ENCODE peak calls at places on chromosomes 16 and 17, in seven cellular contexts. G is CD8-positive, alpha-beta memory T cell; K is breast epithelium; P is ELR; L is sciatic nerve; S is effector CD4-positive, alpha-beta T cell; Z is activated B cell treated with CpG ODN at 0.5 μM for 24 hours. R is an unnamed sample.

GRCh38 chr17:72572604-72573491 is 452.0 kb downstream of the SOX9 start:
- DNase-seq in G (no peak), K (no peak), P (peak), L (no peak), S (no peak), Z (no peak), R (no peak)

GRCh38 chr16:58426095-58426494 is 33.8 kb downstream of the GINS3 start:
- DNase-seq in G (no peak), K (no peak), P (no peak), L (no peak), S (no peak), Z (no peak), R (peak)

GRCh38 chr17:71315568-71315967 is 805.3 kb upstream of the SOX9 start:
- DNase-seq in G (no peak), K (no peak), P (no peak), L (no peak), S (no peak), Z (no peak), R (no peak)

GRCh38 chr16:55398683-55399230 is 74.8 kb downstream of the IRX6 start:
- DNase-seq in G (no peak), K (no peak), P (no peak), L (no peak), S (no peak), Z (no peak), R (no peak)

GRCh38 chr17:57403241-57403640 is 146.9 kb downstream of the MSI2 start:
- DNase-seq in G (no peak), K (no peak), P (no peak), L (no peak), S (no peak), Z (no peak), R (no peak)

GRCh38 chr17:30550512-30551273 is 73.5 kb downstream of the GOSR1 start:
- DNase-seq in G (no peak), K (no peak), P (peak), L (no peak), S (no peak), Z (peak), R (no peak)

GRCh38 chr16:17312100-17312732 is 158.5 kb downstream of the XYLT1 start:
- DNase-seq in G (no peak), K (peak), P (no peak), L (no peak), S (no peak), Z (peak), R (peak)

GRCh38 chr17:7347630-7348477 is 4.1 kb upstream of the KCTD11 start:
- DNase-seq in G (no peak), K (no peak), P (no peak), L (no peak), S (no peak), Z (no peak), R (no peak)

GRCh38 chr17:14196337-14196997 is 40.2 kb downstream of the CDRT15 start:
- DNase-seq in G (no peak), K (no peak), P (no peak), L (no peak), S (no peak), Z (no peak), R (no peak)

GRCh38 chr17:2068589-2069051 is 13.7 kb downstream of the HIC1 start:
- DNase-seq in G (no peak), K (no peak), P (peak), L (no peak), S (no peak), Z (no peak), R (no peak)

GRCh38 chr16:14473488-14473887 is 156.6 kb downstream of the PARN start:
- DNase-seq in G (no peak), K (no peak), P (no peak), L (no peak), S (no peak), Z (no peak), R (no peak)

GRCh38 chr17:43986225-43986981 is 18.0 kb upstream of the NAGS start:
- DNase-seq in G (no peak), K (no peak), P (no peak), L (no peak), S (no peak), Z (no peak), R (no peak)

R was measured in pancreas.